ENCODE peak calls at places on chromosomes 2 and 18, in eight cellular contexts. One of them, this sample, is unnamed.

GRCh38 chr18:78996741-78997490 is 17.3 kb downstream of the SALL3 start:
- DNase-seq in aorta: no peak
- DNase-seq in WTC11: no peak
- DNase-seq in left ventricle myocardium inferior: no peak
- DNase-seq in activated naive CD8-positive, alpha-beta T cell treated with anti-CD3 and anti-CD28 coated beads, Interleukin-2, amount 50 U/mL, for 24 hours: no peak
- DNase-seq in stimulated activated CD8-positive, alpha-beta memory T cell treated with anti-CD3 and anti-CD28 coated beads, Interleukin-4, amount 100 ng/mL, for 4 hours: no peak
- DNase-seq in GM10248: no peak
- DNase-seq in vagina: no peak
- DNase-seq in this sample: no peak

GRCh38 chr2:195810340-195811098 is 153.5 kb downstream of the SLC39A10 start:
- DNase-seq in aorta: no peak
- DNase-seq in WTC11: no peak
- DNase-seq in left ventricle myocardium inferior: no peak
- DNase-seq in activated naive CD8-positive, alpha-beta T cell treated with anti-CD3 and anti-CD28 coated beads, Interleukin-2, amount 50 U/mL, for 24 hours: no peak
- DNase-seq in stimulated activated CD8-positive, alpha-beta memory T cell treated with anti-CD3 and anti-CD28 coated beads, Interleukin-4, amount 100 ng/mL, for 4 hours: no peak
- DNase-seq in GM10248: no peak
- DNase-seq in vagina: no peak
- DNase-seq in this sample: no peak

GRCh38 chr2:214451516-214451915 is 40.7 kb downstream of the VWC2L start:
- DNase-seq in aorta: no peak
- DNase-seq in WTC11: no peak
- DNase-seq in left ventricle myocardium inferior: no peak
- DNase-seq in activated naive CD8-positive, alpha-beta T cell treated with anti-CD3 and anti-CD28 coated beads, Interleukin-2, amount 50 U/mL, for 24 hours: no peak
- DNase-seq in stimulated activated CD8-positive, alpha-beta memory T cell treated with anti-CD3 and anti-CD28 coated beads, Interleukin-4, amount 100 ng/mL, for 4 hours: no peak
- DNase-seq in GM10248: no peak
- DNase-seq in vagina: no peak
- DNase-seq in this sample: no peak

GRCh38 chr18:23864620-23865019 is 149.9 kb upstream of the TTC39C start:
- DNase-seq in aorta: no peak
- DNase-seq in WTC11: no peak
- DNase-seq in left ventricle myocardium inferior: no peak
- DNase-seq in activated naive CD8-positive, alpha-beta T cell treated with anti-CD3 and anti-CD28 coated beads, Interleukin-2, amount 50 U/mL, for 24 hours: no peak
- DNase-seq in stimulated activated CD8-positive, alpha-beta memory T cell treated with anti-CD3 and anti-CD28 coated beads, Interleukin-4, amount 100 ng/mL, for 4 hours: no peak
- DNase-seq in GM10248: no peak
- DNase-seq in vagina: no peak
- DNase-seq in this sample: no peak

GRCh38 chr2:157287160-157287559 is 29.7 kb downstream of the GALNT5 start:
- DNase-seq in aorta: no peak
- DNase-seq in WTC11: no peak
- DNase-seq in left ventricle myocardium inferior: no peak
- DNase-seq in activated naive CD8-positive, alpha-beta T cell treated with anti-CD3 and anti-CD28 coated beads, Interleukin-2, amount 50 U/mL, for 24 hours: no peak
- DNase-seq in stimulated activated CD8-positive, alpha-beta memory T cell treated with anti-CD3 and anti-CD28 coated beads, Interleukin-4, amount 100 ng/mL, for 4 hours: no peak
- DNase-seq in GM10248: no peak
- DNase-seq in vagina: no peak
- DNase-seq in this sample: no peak

GRCh38 chr2:238380785-238381184 is 45.9 kb upstream of the ASB1 start:
- DNase-seq in aorta: no peak
- DNase-seq in WTC11: no peak
- DNase-seq in left ventricle myocardium inferior: no peak
- DNase-seq in activated naive CD8-positive, alpha-beta T cell treated with anti-CD3 and anti-CD28 coated beads, Interleukin-2, amount 50 U/mL, for 24 hours: no peak
- DNase-seq in stimulated activated CD8-positive, alpha-beta memory T cell treated with anti-CD3 and anti-CD28 coated beads, Interleukin-4, amount 100 ng/mL, for 4 hours: no peak
- DNase-seq in GM10248: no peak
- DNase-seq in vagina: no peak
- DNase-seq in this sample: no peak

GRCh38 chr2:130393318-130393910 is 37.6 kb downstream of the PTPN18 start:
- DNase-seq in aorta: no peak
- DNase-seq in WTC11: no peak
- DNase-seq in left ventricle myocardium inferior: no peak
- DNase-seq in activated naive CD8-positive, alpha-beta T cell treated with anti-CD3 and anti-CD28 coated beads, Interleukin-2, amount 50 U/mL, for 24 hours: no peak
- DNase-seq in stimulated activated CD8-positive, alpha-beta memory T cell treated with anti-CD3 and anti-CD28 coated beads, Interleukin-4, amount 100 ng/mL, for 4 hours: no peak
- DNase-seq in GM10248: no peak
- DNase-seq in vagina: no peak
- DNase-seq in this sample: no peak

GRCh38 chr2:19140463-19141208 is 217.8 kb downstream of the OSR1 start:
- DNase-seq in aorta: no peak
- DNase-seq in WTC11: no peak
- DNase-seq in left ventricle myocardium inferior: no peak
- DNase-seq in activated naive CD8-positive, alpha-beta T cell treated with anti-CD3 and anti-CD28 coated beads, Interleukin-2, amount 50 U/mL, for 24 hours: no peak
- DNase-seq in stimulated activated CD8-positive, alpha-beta memory T cell treated with anti-CD3 and anti-CD28 coated beads, Interleukin-4, amount 100 ng/mL, for 4 hours: no peak
- DNase-seq in GM10248: no peak
- DNase-seq in vagina: no peak
- DNase-seq in this sample: peak; percentile 99

GRCh38 chr2:235264512-235264911 is 229.3 kb upstream of the AGAP1 start:
- DNase-seq in aorta: no peak
- DNase-seq in WTC11: no peak
- DNase-seq in left ventricle myocardium inferior: no peak
- DNase-seq in activated naive CD8-positive, alpha-beta T cell treated with anti-CD3 and anti-CD28 coated beads, Interleukin-2, amount 50 U/mL, for 24 hours: no peak
- DNase-seq in stimulated activated CD8-positive, alpha-beta memory T cell treated with anti-CD3 and anti-CD28 coated beads, Interleukin-4, amount 100 ng/mL, for 4 hours: no peak
- DNase-seq in GM10248: no peak
- DNase-seq in vagina: no peak
- DNase-seq in this sample: no peak

GRCh38 chr2:232315049-232315922 is 63.3 kb upstream of the ALPP start:
- DNase-seq in aorta: peak; percentile 86
- DNase-seq in WTC11: no peak
- DNase-seq in left ventricle myocardium inferior: peak; percentile 41
- DNase-seq in activated naive CD8-positive, alpha-beta T cell treated with anti-CD3 and anti-CD28 coated beads, Interleukin-2, amount 50 U/mL, for 24 hours: peak; percentile 70
- DNase-seq in stimulated activated CD8-positive, alpha-beta memory T cell treated with anti-CD3 and anti-CD28 coated beads, Interleukin-4, amount 100 ng/mL, for 4 hours: peak; percentile 48
- DNase-seq in GM10248: peak; percentile 58
- DNase-seq in vagina: no peak
- DNase-seq in this sample: no peak

GRCh38 chr2:193461431-193461946 is 1266.8 kb upstream of the TMEFF2 start:
- DNase-seq in aorta: no peak
- DNase-seq in WTC11: no peak
- DNase-seq in left ventricle myocardium inferior: no peak
- DNase-seq in activated naive CD8-positive, alpha-beta T cell treated with anti-CD3 and anti-CD28 coated beads, Interleukin-2, amount 50 U/mL, for 24 hours: no peak
- DNase-seq in stimulated activated CD8-positive, alpha-beta memory T cell treated with anti-CD3 and anti-CD28 coated beads, Interleukin-4, amount 100 ng/mL, for 4 hours: no peak
- DNase-seq in GM10248: no peak
- DNase-seq in vagina: no peak
- DNase-seq in this sample: no peak

GRCh38 chr2:73925033-73925704 is 1.5 kb upstream of the DGUOK start:
- DNase-seq in aorta: no peak
- DNase-seq in WTC11: no peak
- DNase-seq in left ventricle myocardium inferior: no peak
- DNase-seq in activated naive CD8-positive, alpha-beta T cell treated with anti-CD3 and anti-CD28 coated beads, Interleukin-2, amount 50 U/mL, for 24 hours: no peak
- DNase-seq in stimulated activated CD8-positive, alpha-beta memory T cell treated with anti-CD3 and anti-CD28 coated beads, Interleukin-4, amount 100 ng/mL, for 4 hours: no peak
- DNase-seq in GM10248: no peak
- DNase-seq in vagina: peak; percentile 58
- DNase-seq in this sample: no peak

GRCh38 chr2:151029406-151030157 is 232.1 kb downstream of the RBM43 start:
- DNase-seq in aorta: no peak
- DNase-seq in WTC11: no peak
- DNase-seq in left ventricle myocardium inferior: no peak
- DNase-seq in activated naive CD8-positive, alpha-beta T cell treated with anti-CD3 and anti-CD28 coated beads, Interleukin-2, amount 50 U/mL, for 24 hours: no peak
- DNase-seq in stimulated activated CD8-positive, alpha-beta memory T cell treated with anti-CD3 and anti-CD28 coated beads, Interleukin-4, amount 100 ng/mL, for 4 hours: no peak
- DNase-seq in GM10248: no peak
- DNase-seq in vagina: no peak
- DNase-seq in this sample: no peak

GRCh38 chr2:210956101-210956500 is 399.7 kb downstream of the CPS1 start:
- DNase-seq in aorta: no peak
- DNase-seq in WTC11: no peak
- DNase-seq in left ventricle myocardium inferior: no peak
- DNase-seq in activated naive CD8-positive, alpha-beta T cell treated with anti-CD3 and anti-CD28 coated beads, Interleukin-2, amount 50 U/mL, for 24 hours: no peak
- DNase-seq in stimulated activated CD8-positive, alpha-beta memory T cell treated with anti-CD3 and anti-CD28 coated beads, Interleukin-4, amount 100 ng/mL, for 4 hours: no peak
- DNase-seq in GM10248: no peak
- DNase-seq in vagina: no peak
- DNase-seq in this sample: no peak

GRCh38 chr2:209411718-209412117 is 12.1 kb upstream of the MAP2 start:
- DNase-seq in aorta: no peak
- DNase-seq in WTC11: no peak
- DNase-seq in left ventricle myocardium inferior: no peak
- DNase-seq in activated naive CD8-positive, alpha-beta T cell treated with anti-CD3 and anti-CD28 coated beads, Interleukin-2, amount 50 U/mL, for 24 hours: no peak
- DNase-seq in stimulated activated CD8-positive, alpha-beta memory T cell treated with anti-CD3 and anti-CD28 coated beads, Interleukin-4, amount 100 ng/mL, for 4 hours: no peak
- DNase-seq in GM10248: no peak
- DNase-seq in vagina: no peak
- DNase-seq in this sample: no peak

GRCh38 chr2:24382363-24383021 is 22.2 kb upstream of the ITSN2 start:
- DNase-seq in aorta: peak; percentile 62
- DNase-seq in WTC11: peak; percentile 64
- DNase-seq in left ventricle myocardium inferior: peak; percentile 44
- DNase-seq in activated naive CD8-positive, alpha-beta T cell treated with anti-CD3 and anti-CD28 coated beads, Interleukin-2, amount 50 U/mL, for 24 hours: peak; percentile 53
- DNase-seq in stimulated activated CD8-positive, alpha-beta memory T cell treated with anti-CD3 and anti-CD28 coated beads, Interleukin-4, amount 100 ng/mL, for 4 hours: no peak
- DNase-seq in GM10248: peak; percentile 78
- DNase-seq in vagina: no peak
- DNase-seq in this sample: no peak

GRCh38 chr2:26717362-26717761 is 24.8 kb downstream of the KCNK3 start:
- DNase-seq in aorta: no peak
- DNase-seq in WTC11: no peak
- DNase-seq in left ventricle myocardium inferior: no peak
- DNase-seq in activated naive CD8-positive, alpha-beta T cell treated with anti-CD3 and anti-CD28 coated beads, Interleukin-2, amount 50 U/mL, for 24 hours: no peak
- DNase-seq in stimulated activated CD8-positive, alpha-beta memory T cell treated with anti-CD3 and anti-CD28 coated beads, Interleukin-4, amount 100 ng/mL, for 4 hours: no peak
- DNase-seq in GM10248: no peak
- DNase-seq in vagina: no peak
- DNase-seq in this sample: no peak

GRCh38 chr2:88188741-88189140 is 18.6 kb downstream of the THNSL2 start:
- DNase-seq in aorta: no peak
- DNase-seq in WTC11: no peak
- DNase-seq in left ventricle myocardium inferior: no peak
- DNase-seq in activated naive CD8-positive, alpha-beta T cell treated with anti-CD3 and anti-CD28 coated beads, Interleukin-2, amount 50 U/mL, for 24 hours: no peak
- DNase-seq in stimulated activated CD8-positive, alpha-beta memory T cell treated with anti-CD3 and anti-CD28 coated beads, Interleukin-4, amount 100 ng/mL, for 4 hours: no peak
- DNase-seq in GM10248: no peak
- DNase-seq in vagina: no peak
- DNase-seq in this sample: no peak

This sample was measured in HepG2.